ENCODE peak calls at places on chromosome 1, in six cellular contexts. C is esophagus muscularis mucosa, D is endodermal cell, E is endothelial cell of umbilical vein, N is AG04450, H is fibroblast of mammary gland. Q is an unnamed sample.
A peak's percentile ranks its signal among the peaks of the same experiment; 100 is the strongest.

GRCh38 chr1:41122851-41123518 is 101.5 kb upstream of the SLFNL1 start:
- DNase-seq in N (peak; percentile 72), H (peak; percentile 93), C (no peak), D (peak; percentile 52), E (peak; percentile 68), Q (peak; percentile 66)

GRCh38 chr1:175150596-175151319 is 41.8 kb downstream of the KIAA0040 start:
- DNase-seq in N (no peak), D (peak; percentile 61), H (peak; percentile 31), C (no peak), E (no peak), Q (no peak)

GRCh38 chr1:215875712-215876111 is 308.6 kb downstream of the KCTD3 start:
- DNase-seq in E (no peak), H (no peak), D (no peak), N (no peak), C (no peak), Q (no peak)

GRCh38 chr1:203271018-203271743 is 34.1 kb upstream of the BTG2 start:
- DNase-seq in E (peak; percentile 62), C (peak; percentile 94), H (peak; percentile 69), D (peak; percentile 83), N (no peak), Q (no peak)

GRCh38 chr1:239126881-239127280 is 259.5 kb upstream of the CHRM3 start:
- DNase-seq in D (no peak), E (no peak), C (no peak), N (no peak), H (peak; percentile 2), Q (no peak)

GRCh38 chr1:154546264-154547043 is 12.0 kb downstream of the UBE2Q1 start:
- DNase-seq in D (peak; percentile 94), C (no peak), H (peak; percentile 63), N (no peak), E (peak; percentile 73), Q (no peak)

GRCh38 chr1:93955765-93956164 is 46.5 kb upstream of the GCLM start:
- DNase-seq in H (no peak), N (no peak), E (no peak), D (no peak), C (no peak), Q (no peak)

GRCh38 chr1:168179411-168180147 is 817 bp downstream of the TIPRL start:
- DNase-seq in N (no peak), H (peak; percentile 29), D (peak; percentile 47), C (no peak), E (no peak), Q (no peak)

GRCh38 chr1:191134796-191135195 is 657.1 kb upstream of the BRINP3 start:
- DNase-seq in H (no peak), N (no peak), E (peak; percentile 77), D (no peak), C (no peak), Q (no peak)

GRCh38 chr1:68269637-68270430 is 37.5 kb upstream of the WLS start:
- DNase-seq in E (no peak), H (peak; percentile 32), C (no peak), D (peak; percentile 72), N (no peak), Q (peak; percentile 4)

GRCh38 chr1:12465126-12465525 is 152.9 kb downstream of the DHRS3 start:
- DNase-seq in H (no peak), C (peak; percentile 64), N (no peak), D (no peak), E (no peak), Q (no peak)

GRCh38 chr1:227725036-227725435 is 10.1 kb downstream of the JMJD4 start:
- DNase-seq in H (no peak), N (no peak), E (no peak), D (no peak), C (peak; percentile 34), Q (no peak)

GRCh38 chr1:59526240-59526639 is 229.3 kb downstream of the FGGY start:
- DNase-seq in N (no peak), H (no peak), D (no peak), E (no peak), C (no peak), Q (no peak)

GRCh38 chr1:226875641-226876295 is 5.4 kb downstream of the PSEN2 start:
- DNase-seq in D (peak; percentile 66), N (no peak), C (no peak), H (peak; percentile 56), E (no peak), Q (no peak)

GRCh38 chr1:73065585-73065984 is 783.2 kb upstream of the NEGR1 start:
- DNase-seq in D (peak; percentile 56), N (no peak), E (no peak), H (no peak), C (no peak), Q (no peak)

GRCh38 chr1:202850593-202851362 is 38.2 kb downstream of the RABIF start:
- DNase-seq in H (no peak), C (no peak), E (no peak), N (no peak), D (no peak), Q (no peak)

DNA sequence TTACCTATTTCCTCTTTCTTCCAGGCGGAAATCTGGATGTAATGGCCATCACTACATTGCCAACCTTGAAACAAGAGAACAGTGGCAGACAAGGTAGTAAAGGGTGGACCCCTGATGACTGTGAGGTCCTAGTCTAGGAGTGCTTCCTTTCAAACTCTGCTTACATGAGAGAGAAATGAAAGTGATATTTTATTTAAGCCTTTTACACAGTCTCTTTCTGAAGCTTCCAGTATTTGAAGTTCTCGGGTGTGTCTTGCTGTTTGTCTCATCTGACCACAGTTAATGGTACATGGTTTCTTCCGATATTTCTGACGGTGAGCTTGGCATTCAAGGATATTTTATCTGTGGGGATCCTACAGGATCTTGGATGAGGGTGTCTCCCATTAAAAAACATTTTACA is 215.2 kb downstream of the SLC45A1 start:
- DNase-seq in N (no peak), E (no peak), D (no peak), H (no peak), C (no peak), Q (no peak)
- H3K4me3 ChIP-seq in N (no peak overlapping the region), E (no peak overlapping the region), D (no peak overlapping the region), H (no peak overlapping the region), C (no peak overlapping the region), Q (no peak overlapping the region)

DNA sequence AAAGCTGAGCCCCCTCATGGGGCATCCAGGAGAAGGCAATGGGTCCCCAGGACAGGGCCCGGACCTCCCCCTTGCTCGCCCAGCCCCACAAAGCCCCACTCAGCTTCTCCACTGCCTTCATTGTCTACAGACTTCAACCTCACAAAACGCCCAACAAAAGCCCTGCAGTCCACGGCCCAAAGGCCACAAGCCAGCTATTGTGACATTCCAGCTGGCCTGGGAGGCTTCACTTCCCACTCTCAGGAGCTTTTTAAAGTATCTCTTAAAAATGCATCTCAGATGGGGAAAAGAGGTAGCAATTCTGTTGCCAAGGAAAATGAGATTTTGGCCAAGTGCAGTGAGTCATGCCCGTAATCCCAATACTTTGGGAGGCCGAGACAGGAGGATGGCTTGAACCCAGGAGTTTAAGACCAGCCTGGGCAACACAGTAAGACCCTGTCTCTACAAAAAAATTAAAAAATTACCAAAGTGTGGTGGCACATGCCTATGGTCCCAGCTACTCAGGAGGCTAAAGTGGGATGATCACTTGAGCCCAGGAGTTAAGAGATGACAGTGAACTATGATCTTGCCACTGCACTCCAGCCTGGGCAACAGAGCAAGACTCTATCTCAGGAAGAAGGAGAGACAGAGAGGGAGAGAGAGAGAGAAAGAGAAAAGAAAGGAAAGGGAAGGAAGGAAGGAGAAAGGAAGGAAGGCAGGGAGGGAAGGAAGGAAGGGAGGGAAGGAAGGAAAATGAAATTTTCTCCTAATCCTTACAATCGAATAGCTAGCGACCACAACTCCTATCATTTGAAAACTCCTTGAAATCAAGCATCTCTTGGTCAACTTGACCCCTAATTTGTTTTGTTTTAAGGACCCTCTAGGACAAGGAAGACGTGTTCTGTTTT is 31.4 kb upstream of the TARDBP start:
- DNase-seq in E (no peak), C (no peak), H (peak; percentile 56), D (peak; percentile 63), N (no peak), Q (no peak)
- H3K4me3 ChIP-seq in E (no peak overlapping the region), C (peak overlapping the region; percentile 39), H (no peak overlapping the region), D (no peak overlapping the region), N (no peak overlapping the region), Q (no peak overlapping the region)

DNA sequence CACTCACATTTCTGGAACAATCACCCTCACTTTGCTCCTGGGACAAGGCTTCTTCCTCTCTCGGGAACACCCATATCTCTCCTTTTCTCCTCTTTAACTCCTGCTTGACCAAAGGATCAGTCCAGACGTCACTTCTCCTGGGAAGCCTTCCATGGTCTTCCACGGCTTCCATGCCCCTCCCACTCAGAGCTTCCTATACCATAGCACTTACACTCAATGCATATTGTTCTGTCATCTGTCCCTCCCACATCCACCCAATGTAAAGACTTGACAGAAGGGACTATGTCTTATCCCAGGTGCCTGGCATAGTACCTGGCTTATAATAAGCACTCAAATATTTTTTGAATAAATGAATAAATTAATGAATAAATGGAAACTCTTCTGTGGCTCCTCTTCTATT is 28.2 kb downstream of the CD34 start:
- DNase-seq in E (no peak), N (no peak), C (no peak), H (no peak), D (peak; percentile 28), Q (no peak)
- H3K4me3 ChIP-seq in E (no peak overlapping the region), N (no peak overlapping the region), C (no peak overlapping the region), H (no peak overlapping the region), D (no peak overlapping the region), Q (no peak overlapping the region)

DNA sequence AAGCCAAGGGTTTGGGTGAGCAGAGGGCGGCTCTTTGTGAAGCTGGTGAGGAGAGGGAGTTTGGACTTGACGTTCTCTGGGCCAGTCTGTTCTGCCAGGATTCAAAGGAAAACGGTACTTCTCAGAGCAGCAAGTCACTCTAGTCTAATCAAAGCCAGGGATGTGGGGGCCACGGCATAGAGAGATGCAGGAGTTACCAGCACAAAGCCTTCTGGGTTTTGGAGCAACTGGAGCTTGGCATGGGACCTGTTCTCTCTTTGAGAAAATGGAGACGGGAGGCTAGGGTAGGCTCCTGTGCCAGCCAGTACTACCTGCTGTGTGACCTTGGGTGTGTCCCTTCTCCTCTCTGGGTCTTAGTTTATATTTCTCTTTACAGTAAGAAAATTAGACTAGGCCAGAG is 2.1 kb downstream of the TXLNA start:
- DNase-seq in N (no peak), E (no peak), C (no peak), D (no peak), H (no peak), Q (no peak)
- H3K4me3 ChIP-seq in N (peak overlapping the region; percentile 81), E (no peak overlapping the region), C (peak overlapping the region; percentile 61), D (peak overlapping the region; percentile 94), H (peak overlapping the region; percentile 64), Q (peak overlapping the region; percentile 86)

GRCh38 chr1:35930593-35931423 is at the start of gene AGO3:
- DNase-seq in D (peak; percentile 94), E (peak; percentile 74), C (peak; percentile 93), N (peak; percentile 23), H (peak; percentile 76), Q (peak; percentile 58)

GRCh38 chr1:35935436-35935835 is 4.5 kb downstream of the AGO3 start:
- DNase-seq in H (no peak), D (no peak), E (peak; percentile 71), N (no peak), C (no peak), Q (no peak)

GRCh38 chr1:35932158-35932636 is 1.3 kb downstream of the AGO3 start:
- DNase-seq in D (no peak), H (no peak), N (no peak), C (no peak), E (no peak), Q (no peak)

GRCh38 chr1:35931424-35932157 is 686 bp downstream of the AGO3 start:
- DNase-seq in H (peak; percentile 6), E (peak; percentile 51), D (no peak), C (peak; percentile 74), N (no peak), Q (no peak)

DNA sequence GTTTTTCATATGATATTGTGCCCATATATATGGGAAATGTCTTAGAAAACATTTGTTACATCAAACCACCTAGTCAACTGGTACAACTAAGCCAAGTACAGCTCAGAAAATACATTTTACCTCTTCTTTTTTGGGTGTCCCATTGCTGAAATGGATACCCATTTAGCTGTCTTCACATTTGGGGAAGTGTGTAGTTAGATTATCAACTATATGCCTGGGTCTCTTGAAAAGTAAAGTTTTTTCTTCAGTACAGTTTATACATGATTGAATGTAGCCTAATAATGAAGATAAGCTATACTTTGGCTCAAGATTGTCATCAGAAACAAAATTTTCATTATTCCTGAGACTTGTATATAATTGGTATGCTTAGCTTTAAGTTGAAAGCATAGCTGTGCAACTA is 2.0 kb downstream of the AGO3 start:
- DNase-seq in C (no peak), N (no peak), E (no peak), H (no peak), D (no peak), Q (no peak)
- H3K4me3 ChIP-seq in C (no peak overlapping the region), N (no peak overlapping the region), E (no peak overlapping the region), H (no peak overlapping the region), D (peak overlapping the region; percentile 94), Q (peak overlapping the region; percentile 95)